ENCODE peak calls at places on chromosomes 6 and 20, in ten cellular contexts. L, M, N, H, X, E, C, I, Y and Z are unnamed samples.

GRCh38 chr6:2940851-2941250 is 30.5 kb downstream of the SERPINB6 start:
- DNase-seq in L (no peak), M (no peak), N (no peak), H (no peak), X (no peak), E (no peak), C (no peak), I (no peak), Y (no peak), Z (no peak)

GRCh38 chr6:11431455-11431937 is 106.1 kb upstream of the TMEM170B start:
- DNase-seq in L (no peak), M (no peak), N (no peak), H (no peak), X (no peak), E (no peak), C (no peak), I (no peak), Y (no peak), Z (no peak)

GRCh38 chr20:19932170-19932667 is 84.9 kb upstream of the NAA20 start:
- DNase-seq in L (no peak), M (no peak), N (no peak), H (no peak), X (no peak), E (no peak), C (no peak), I (no peak), Y (peak), Z (no peak)

GRCh38 chr20:45118028-45118427 is 3.1 kb upstream of the WFDC5 start:
- DNase-seq in L (no peak), M (no peak), N (no peak), H (no peak), X (no peak), E (no peak), C (no peak), I (no peak), Y (no peak), Z (no peak)

GRCh38 chr6:8066108-8066507 is 1.9 kb upstream of the BLOC1S5 start:
- DNase-seq in L (no peak), M (no peak), N (no peak), H (no peak), X (no peak), E (no peak), C (no peak), I (no peak), Y (no peak), Z (no peak)

GRCh38 chr6:17267586-17267985 is 13.6 kb upstream of the RBM24 start:
- DNase-seq in L (no peak), M (no peak), N (no peak), H (no peak), X (no peak), E (no peak), C (no peak), I (no peak), Y (no peak), Z (no peak)

GRCh38 chr6:16450285-16450684 is 211.9 kb downstream of the GMPR start:
- DNase-seq in L (no peak), M (no peak), N (no peak), H (no peak), X (no peak), E (no peak), C (no peak), I (no peak), Y (peak), Z (no peak)

GRCh38 chr6:16228043-16228442 is 10.3 kb upstream of the GMPR start:
- DNase-seq in L (no peak), M (no peak), N (no peak), H (no peak), X (no peak), E (no peak), C (no peak), I (no peak), Y (no peak), Z (no peak)

GRCh38 chr20:35463455-35464300 is 8.3 kb downstream of the CEP250 start:
- DNase-seq in L (no peak), M (peak), N (peak), H (no peak), X (no peak), E (peak), C (no peak), I (peak), Y (peak), Z (peak)

GRCh38 chr20:41174373-41174772 is 37.0 kb downstream of the PLCG1 start:
- DNase-seq in L (peak), M (no peak), N (peak), H (no peak), X (no peak), E (peak), C (no peak), I (no peak), Y (no peak), Z (no peak)

GRCh38 chr6:48117246-48117645 is 6.2 kb upstream of the PTCHD4 start:
- DNase-seq in L (no peak), M (no peak), N (no peak), H (no peak), X (no peak), E (no peak), C (no peak), I (no peak), Y (no peak), Z (no peak)

GRCh38 chr6:169859978-169860703 is 108.7 kb downstream of the ERMARD start:
- DNase-seq in L (peak), M (no peak), N (peak), H (no peak), X (no peak), E (no peak), C (no peak), I (no peak), Y (no peak), Z (no peak)

GRCh38 chr20:47854687-47855212 is 69.5 kb upstream of the SULF2 start:
- DNase-seq in L (no peak), M (peak), N (no peak), H (no peak), X (no peak), E (peak), C (no peak), I (peak), Y (peak), Z (peak)

GRCh38 chr6:125787791-125788190 is 3.0 kb upstream of the NCOA7 start:
- DNase-seq in L (no peak), M (no peak), N (no peak), H (no peak), X (no peak), E (no peak), C (no peak), I (no peak), Y (peak), Z (peak)

GRCh38 chr6:168736039-168736438 is 295.1 kb downstream of the SMOC2 start:
- DNase-seq in L (no peak), M (no peak), N (no peak), H (no peak), X (no peak), E (no peak), C (no peak), I (no peak), Y (no peak), Z (no peak)

GRCh38 chr6:138109042-138109997 is 2.1 kb upstream of the PERP start:
- DNase-seq in L (peak), M (peak), N (peak), H (no peak), X (peak), E (peak), C (peak), I (peak), Y (peak), Z (peak)

GRCh38 chr6:112524071-112524470 is 176.9 kb downstream of the RFPL4B start:
- DNase-seq in L (no peak), M (no peak), N (no peak), H (no peak), X (no peak), E (no peak), C (no peak), I (no peak), Y (no peak), Z (no peak)

GRCh38 chr20:38222231-38222922 is 38.2 kb downstream of the KIAA1755 start:
- DNase-seq in L (no peak), M (peak), N (peak), H (peak), X (peak), E (peak), C (peak), I (peak), Y (peak), Z (peak)
- TF ChIP-seq CTCF in L (peak), M (peak), N (peak), H (peak), X (peak), E (peak), C (peak), I (peak), Y (peak), Z (peak)

DNA sequence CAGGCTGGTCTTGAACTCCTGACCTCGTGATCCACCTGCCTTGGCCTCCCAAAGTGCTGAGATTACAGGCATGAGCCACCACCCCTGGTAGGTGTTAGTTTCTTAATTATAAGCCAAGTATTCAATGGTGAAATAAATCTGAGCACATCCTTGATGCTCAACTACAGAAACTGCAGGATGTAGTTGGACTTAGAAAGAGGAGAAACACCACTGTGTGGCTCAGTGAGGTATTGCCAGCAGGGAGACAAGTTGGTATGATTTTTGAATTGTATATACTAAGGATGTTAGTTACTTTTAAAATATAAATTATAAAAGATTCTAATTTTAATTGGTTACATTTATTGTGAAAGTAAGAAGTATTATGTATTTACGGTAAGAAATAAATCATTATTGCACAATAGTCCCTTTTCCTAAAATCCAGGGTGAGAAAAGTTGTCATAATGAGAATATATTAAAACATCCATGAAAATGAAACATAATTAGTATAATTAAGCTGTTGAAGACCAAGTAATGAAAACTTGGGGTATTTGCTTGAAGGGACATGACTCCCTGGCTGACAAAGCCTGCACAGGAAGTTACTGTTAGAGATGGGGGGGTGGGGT is 17.6 kb downstream of the SLC18B1 start:
- DNase-seq in L (no peak), M (peak), N (no peak), H (no peak), X (no peak), E (no peak), C (no peak), I (no peak), Y (peak), Z (no peak)
- TF ChIP-seq CTCF in L (peak), M (no peak), N (no peak), H (no peak), X (peak), E (peak), C (peak), I (peak), Y (peak), Z (peak)

GRCh38 chr6:159933077-159933476 is 35.8 kb upstream of the IGF2R start:
- DNase-seq in L (no peak), M (no peak), N (no peak), H (no peak), X (no peak), E (no peak), C (no peak), I (no peak), Y (peak), Z (no peak)

GRCh38 chr6:159934181-159934580 is 34.7 kb upstream of the IGF2R start:
- DNase-seq in L (no peak), M (no peak), N (no peak), H (no peak), X (no peak), E (no peak), C (no peak), I (no peak), Y (no peak), Z (no peak)

GRCh38 chr6:159931112-159931511 is 37.8 kb upstream of the IGF2R start:
- DNase-seq in L (no peak), M (no peak), N (no peak), H (no peak), X (no peak), E (no peak), C (no peak), I (no peak), Y (no peak), Z (no peak)

GRCh38 chr6:159935633-159936032 is 33.2 kb upstream of the IGF2R start:
- DNase-seq in L (no peak), M (no peak), N (no peak), H (no peak), X (no peak), E (no peak), C (no peak), I (no peak), Y (peak), Z (no peak)

DNA sequence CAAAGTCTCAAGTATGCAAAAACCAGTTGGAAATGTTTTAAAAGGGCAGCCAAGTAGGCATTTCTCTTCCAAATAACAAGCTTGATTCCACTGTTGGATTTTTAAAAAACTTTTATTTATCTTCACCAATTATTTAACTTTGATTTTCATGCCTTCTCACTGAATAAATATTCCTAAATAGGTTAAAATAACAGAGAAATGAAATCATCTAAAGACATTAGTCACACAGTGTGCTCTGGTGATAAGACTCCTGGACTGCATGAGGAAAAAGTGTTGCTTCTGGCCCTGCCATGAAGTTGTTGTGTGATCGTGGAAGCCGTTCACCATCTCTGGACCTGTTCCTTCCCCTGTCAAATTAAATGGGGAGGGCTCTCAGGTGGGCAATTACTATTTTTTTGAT is 33.8 kb upstream of the IGF2R start:
- DNase-seq in L (no peak), M (no peak), N (no peak), H (no peak), X (no peak), E (no peak), C (no peak), I (no peak), Y (peak), Z (no peak)
- TF ChIP-seq CTCF in L (no peak), M (no peak), N (no peak), H (no peak), X (no peak), E (no peak), C (no peak), I (no peak), Y (no peak), Z (no peak)

GRCh38 chr6:87152528-87152950 is 2.8 kb upstream of the ZNF292 start:
- DNase-seq in L (no peak), M (no peak), N (peak), H (no peak), X (no peak), E (no peak), C (no peak), I (no peak), Y (peak), Z (no peak)

GRCh38 chr6:87151786-87152527 is 3.4 kb upstream of the ZNF292 start:
- DNase-seq in L (peak), M (peak), N (peak), H (peak), X (peak), E (peak), C (peak), I (peak), Y (peak), Z (peak)

GRCh38 chr6:87154641-87155271 is 609 bp upstream of the ZNF292 start:
- DNase-seq in L (no peak), M (peak), N (no peak), H (no peak), X (no peak), E (no peak), C (no peak), I (no peak), Y (peak), Z (no peak)

GRCh38 chr6:87155920-87156600 is 695 bp downstream of the ZNF292 start:
- DNase-seq in L (peak), M (peak), N (peak), H (peak), X (peak), E (peak), C (peak), I (peak), Y (peak), Z (peak)

GRCh38 chr6:87155272-87155919 is at the start of gene ZNF292:
- DNase-seq in L (peak), M (peak), N (peak), H (peak), X (peak), E (peak), C (peak), I (peak), Y (peak), Z (peak)
- TF ChIP-seq CTCF in L (no peak), M (no peak), N (no peak), H (no peak), X (no peak), E (no peak), C (no peak), I (no peak), Y (no peak), Z (no peak)

GRCh38 chr6:90859056-90859455 is 272.2 kb upstream of the MAP3K7 start:
- DNase-seq in L (peak), M (no peak), N (no peak), H (no peak), X (no peak), E (no peak), C (no peak), I (no peak), Y (no peak), Z (no peak)

GRCh38 chr6:90859612-90860011 is 272.7 kb upstream of the MAP3K7 start:
- DNase-seq in L (no peak), M (no peak), N (no peak), H (no peak), X (no peak), E (no peak), C (no peak), I (peak), Y (no peak), Z (no peak)

GRCh38 chr6:90865513-90865912 is 278.6 kb upstream of the MAP3K7 start:
- DNase-seq in L (no peak), M (no peak), N (no peak), H (no peak), X (no peak), E (no peak), C (no peak), I (no peak), Y (no peak), Z (no peak)

DNA sequence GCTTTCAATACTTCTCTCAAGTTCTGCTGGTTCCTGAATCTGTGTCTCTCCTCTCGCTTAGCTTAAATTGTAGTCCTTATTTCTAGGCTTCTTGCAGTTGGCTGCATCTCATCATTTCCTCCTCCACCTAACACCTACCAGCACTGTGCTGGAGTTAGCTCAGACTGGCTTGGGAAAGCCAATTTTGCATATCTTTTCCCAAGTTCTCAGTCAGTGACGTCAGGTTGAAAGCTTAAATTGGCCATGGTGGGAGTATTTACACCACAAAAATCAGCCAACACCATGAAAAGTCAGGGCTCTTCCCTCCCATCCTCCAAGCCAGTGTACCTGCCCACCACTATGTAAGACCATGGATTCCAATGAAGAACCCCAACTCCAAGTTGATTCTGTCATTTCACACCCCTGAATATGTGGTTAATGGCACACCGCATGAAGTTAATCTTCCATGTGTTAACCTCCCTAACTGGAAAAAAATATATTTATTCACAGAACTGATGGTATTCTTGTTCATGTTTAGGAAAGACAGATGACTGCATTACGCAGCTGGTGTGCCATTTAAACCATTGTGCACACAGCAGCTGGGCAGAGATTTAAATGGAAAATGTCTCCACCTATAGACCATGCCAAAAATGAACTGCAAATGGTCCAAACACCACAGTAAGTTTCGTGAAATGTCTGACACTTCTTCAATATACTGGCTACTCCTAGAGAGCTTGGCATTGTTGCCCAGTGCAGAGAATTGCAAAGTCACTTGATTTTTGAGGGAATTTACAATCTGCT is 274.1 kb upstream of the MAP3K7 start:
- DNase-seq in L (no peak), M (no peak), N (no peak), H (no peak), X (no peak), E (no peak), C (no peak), I (peak), Y (no peak), Z (no peak)
- TF ChIP-seq CTCF in L (no peak), M (peak), N (no peak), H (no peak), X (no peak), E (no peak), C (no peak), I (no peak), Y (no peak), Z (no peak)

GRCh38 chr6:6319947-6320811 is at the start of gene F13A1:
- DNase-seq in L (no peak), M (no peak), N (no peak), H (peak), X (peak), E (no peak), C (peak), I (no peak), Y (no peak), Z (no peak)
- TF ChIP-seq CTCF in L (no peak), M (no peak), N (no peak), H (no peak), X (no peak), E (no peak), C (no peak), I (no peak), Y (no peak), Z (no peak)